ENCODE peak calls at places on chromosomes 6 and 20, in seven cellular contexts. One of them, this sample, is unnamed.

GRCh38 chr6:108654465-108655106 is 93.9 kb downstream of the FOXO3 start:
- DNase-seq in T-cell: no peak
- DNase-seq in glutamatergic neuron: no peak
- DNase-seq in HuH-7.5: no peak
- DNase-seq in HFFc6: no peak
- DNase-seq in nephron progenitor cell: no peak
- DNase-seq in ACHN: no peak
- DNase-seq in this sample: no peak

GRCh38 chr6:30922447-30922852 is 8.4 kb downstream of the VARS2 start:
- DNase-seq in HuH-7.5: no peak
- DNase-seq in glutamatergic neuron: no peak
- DNase-seq in ACHN: no peak
- DNase-seq in HFFc6: no peak
- DNase-seq in nephron progenitor cell: no peak
- DNase-seq in T-cell: no peak
- DNase-seq in this sample: no peak

GRCh38 chr6:107776415-107776814 is 47.7 kb downstream of the SCML4 start:
- DNase-seq in nephron progenitor cell: no peak
- DNase-seq in glutamatergic neuron: no peak
- DNase-seq in T-cell: no peak
- DNase-seq in ACHN: no peak
- DNase-seq in HFFc6: no peak
- DNase-seq in HuH-7.5: no peak
- DNase-seq in this sample: no peak

GRCh38 chr20:3804254-3804751 is 8.2 kb downstream of the CDC25B start:
- DNase-seq in T-cell: no peak
- DNase-seq in nephron progenitor cell: no peak
- DNase-seq in HFFc6: no peak
- DNase-seq in ACHN: no peak
- DNase-seq in glutamatergic neuron: no peak
- DNase-seq in HuH-7.5: no peak
- DNase-seq in this sample: no peak

GRCh38 chr20:63370623-63371176 is 9.6 kb upstream of the CHRNA4 start:
- DNase-seq in HFFc6: no peak
- DNase-seq in HuH-7.5: no peak
- DNase-seq in T-cell: no peak
- DNase-seq in ACHN: no peak
- DNase-seq in nephron progenitor cell: no peak
- DNase-seq in glutamatergic neuron: no peak
- DNase-seq in this sample: no peak

GRCh38 chr20:37567671-37568588 is 40.3 kb upstream of the BLCAP start:
- DNase-seq in nephron progenitor cell: peak; percentile 41
- DNase-seq in HFFc6: no peak
- DNase-seq in glutamatergic neuron: peak; percentile 40
- DNase-seq in HuH-7.5: no peak
- DNase-seq in ACHN: no peak
- DNase-seq in T-cell: no peak
- DNase-seq in this sample: no peak

GRCh38 chr6:37170273-37171140 is 555 bp downstream of the PIM1 start:
- DNase-seq in glutamatergic neuron: peak; percentile 76
- DNase-seq in T-cell: peak; percentile 37
- DNase-seq in HFFc6: peak; percentile 25
- DNase-seq in HuH-7.5: no peak
- DNase-seq in ACHN: peak; percentile 51
- DNase-seq in nephron progenitor cell: peak; percentile 67
- DNase-seq in this sample: peak; percentile 37

GRCh38 chr6:41901882-41902519 is 6.8 kb upstream of the USP49 start:
- DNase-seq in HFFc6: peak; percentile 28
- DNase-seq in ACHN: peak; percentile 51
- DNase-seq in glutamatergic neuron: peak; percentile 25
- DNase-seq in HuH-7.5: no peak
- DNase-seq in T-cell: peak; percentile 48
- DNase-seq in nephron progenitor cell: no peak
- DNase-seq in this sample: peak; percentile 42

GRCh38 chr6:120918137-120918536 is 416.1 kb downstream of the TBC1D32 start:
- DNase-seq in T-cell: no peak
- DNase-seq in HFFc6: no peak
- DNase-seq in glutamatergic neuron: no peak
- DNase-seq in HuH-7.5: no peak
- DNase-seq in ACHN: no peak
- DNase-seq in nephron progenitor cell: no peak
- DNase-seq in this sample: no peak

This sample was measured in effector CD4-positive, alpha-beta T cell.